ENCODE peak calls at places on chromosomes 1 and 21, in six cellular contexts. Z is H9, T is ovary, A is upper lobe of right lung, X is A549, Q is cardiac muscle cell. V is an unnamed sample.

GRCh38 chr1:194534784-194535183 is 1348.4 kb upstream of the B3GALT2 start:
- DNase-seq in Q (no peak), X (no peak), T (no peak), Z (no peak), A (no peak), V (no peak)

GRCh38 chr1:229316166-229316565 is 26.7 kb downstream of the CCSAP start:
- DNase-seq in Z (no peak), T (no peak), X (no peak), A (no peak), Q (no peak), V (no peak)

GRCh38 chr1:210448293-210448892 is 119.7 kb downstream of the HHAT start:
- DNase-seq in A (no peak), Z (no peak), Q (peak; percentile 70), X (peak; percentile 36), T (no peak), V (no peak)

GRCh38 chr1:18643154-18644012 is 12.7 kb downstream of the PAX7 start:
- DNase-seq in T (no peak), A (no peak), Z (peak; percentile 76), X (no peak), Q (no peak), V (no peak)

GRCh38 chr1:165836664-165837482 is 9.5 kb downstream of the UCK2 start:
- DNase-seq in T (no peak), A (no peak), Q (no peak), Z (no peak), X (no peak), V (no peak)

GRCh38 chr1:235865565-235866206 is 1.0 kb downstream of the LYST start:
- DNase-seq in A (no peak), T (no peak), Q (peak; percentile 18), X (no peak), Z (no peak), V (no peak)

GRCh38 chr1:209707308-209707707 is 2.7 kb downstream of the HSD11B1 start:
- DNase-seq in X (no peak), Z (no peak), T (no peak), A (no peak), Q (no peak), V (no peak)

GRCh38 chr1:68116643-68117235 is 66.3 kb upstream of the DIRAS3 start:
- DNase-seq in Q (peak; percentile 73), Z (no peak), X (peak; percentile 20), T (peak; percentile 75), A (no peak), V (peak; percentile 63)

GRCh38 chr1:169928438-169929209 is 34.9 kb upstream of the SCYL3 start:
- DNase-seq in Q (peak; percentile 70), A (no peak), T (no peak), X (no peak), Z (no peak), V (no peak)

GRCh38 chr1:181347495-181348390 is 135.6 kb upstream of the CACNA1E start:
- DNase-seq in X (no peak), A (no peak), T (no peak), Q (no peak), Z (no peak), V (no peak)

GRCh38 chr1:119711804-119712341 is at the start of gene PHGDH:
- DNase-seq in Q (peak; percentile 96), X (peak; percentile 82), A (peak; percentile 83), T (peak; percentile 77), Z (peak; percentile 87), V (peak; percentile 76)

GRCh38 chr1:196209983-196210382 is 398.3 kb downstream of the KCNT2 start:
- DNase-seq in Q (peak; percentile 86), A (no peak), T (no peak), X (no peak), Z (no peak), V (no peak)

GRCh38 chr1:230866171-230866811 is 2.0 kb downstream of the C1orf198 start:
- DNase-seq in A (no peak), T (no peak), Z (no peak), X (no peak), Q (no peak), V (no peak)

GRCh38 chr1:244075247-244075722 is 24.2 kb downstream of the ZBTB18 start:
- DNase-seq in Q (no peak), T (no peak), Z (no peak), X (no peak), A (no peak), V (no peak)

GRCh38 chr21:33019885-33020557 is 5.7 kb upstream of the OLIG2 start:
- DNase-seq in A (no peak), Z (peak; percentile 51), T (no peak), X (no peak), Q (no peak), V (no peak)

GRCh38 chr1:203528976-203529375 is 35.0 kb downstream of the OPTC start:
- DNase-seq in Z (no peak), Q (no peak), T (no peak), A (peak; percentile 5), X (no peak), V (no peak)

GRCh38 chr1:2788506-2789163 is 12.9 kb downstream of the TTC34 start:
- DNase-seq in Z (no peak), T (no peak), Q (no peak), A (peak; percentile 44), X (no peak), V (no peak)

GRCh38 chr1:192700834-192701271 is 64.9 kb downstream of the RGS13 start:
- DNase-seq in Z (no peak), X (peak; percentile 35), T (no peak), A (no peak), Q (peak; percentile 88), V (no peak)

GRCh38 chr1:234535763-234536515 is 57.0 kb upstream of the TARBP1 start:
- DNase-seq in Z (no peak), Q (peak; percentile 77), A (no peak), T (no peak), X (no peak), V (peak; percentile 65)

GRCh38 chr1:6727535-6727934 is 25.9 kb upstream of the DNAJC11 start:
- DNase-seq in Z (peak; percentile 72), A (peak; percentile 71), Q (peak; percentile 74), T (no peak), X (peak; percentile 36), V (peak; percentile 29)

DNA sequence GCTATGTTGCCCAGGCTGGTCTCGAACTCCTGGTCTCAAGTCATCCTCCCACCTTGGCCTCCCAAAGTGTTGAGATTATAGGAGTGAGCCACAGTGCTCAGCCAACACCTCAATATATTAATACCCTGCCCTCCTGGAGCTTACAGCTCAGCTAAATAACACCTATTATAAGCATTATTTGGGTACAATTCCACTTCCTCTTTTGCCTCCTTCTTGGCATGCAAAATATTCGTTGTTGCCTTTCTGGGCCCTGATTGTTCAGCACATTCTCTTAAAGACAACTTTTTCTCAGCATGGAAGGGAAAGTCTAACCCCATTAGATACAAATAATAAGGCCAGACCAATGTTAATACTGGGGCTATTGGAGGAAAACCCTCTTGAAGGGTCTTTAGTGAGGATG is 2.8 kb downstream of the PAQR7 start:
- DNase-seq in A (no peak), T (no peak), Z (no peak), X (no peak), Q (no peak), V (no peak)
- H3K4me1 ChIP-seq in A (peaks cover 28% of the 10 kb centered on the region), T (peaks cover 33% of the 10 kb centered on the region), Z (peaks cover 2% of the 10 kb centered on the region), X (peaks cover 49% of the 10 kb centered on the region), Q (peaks cover 24% of the 10 kb centered on the region), V (no peaks in the 10 kb centered on the region)

DNA sequence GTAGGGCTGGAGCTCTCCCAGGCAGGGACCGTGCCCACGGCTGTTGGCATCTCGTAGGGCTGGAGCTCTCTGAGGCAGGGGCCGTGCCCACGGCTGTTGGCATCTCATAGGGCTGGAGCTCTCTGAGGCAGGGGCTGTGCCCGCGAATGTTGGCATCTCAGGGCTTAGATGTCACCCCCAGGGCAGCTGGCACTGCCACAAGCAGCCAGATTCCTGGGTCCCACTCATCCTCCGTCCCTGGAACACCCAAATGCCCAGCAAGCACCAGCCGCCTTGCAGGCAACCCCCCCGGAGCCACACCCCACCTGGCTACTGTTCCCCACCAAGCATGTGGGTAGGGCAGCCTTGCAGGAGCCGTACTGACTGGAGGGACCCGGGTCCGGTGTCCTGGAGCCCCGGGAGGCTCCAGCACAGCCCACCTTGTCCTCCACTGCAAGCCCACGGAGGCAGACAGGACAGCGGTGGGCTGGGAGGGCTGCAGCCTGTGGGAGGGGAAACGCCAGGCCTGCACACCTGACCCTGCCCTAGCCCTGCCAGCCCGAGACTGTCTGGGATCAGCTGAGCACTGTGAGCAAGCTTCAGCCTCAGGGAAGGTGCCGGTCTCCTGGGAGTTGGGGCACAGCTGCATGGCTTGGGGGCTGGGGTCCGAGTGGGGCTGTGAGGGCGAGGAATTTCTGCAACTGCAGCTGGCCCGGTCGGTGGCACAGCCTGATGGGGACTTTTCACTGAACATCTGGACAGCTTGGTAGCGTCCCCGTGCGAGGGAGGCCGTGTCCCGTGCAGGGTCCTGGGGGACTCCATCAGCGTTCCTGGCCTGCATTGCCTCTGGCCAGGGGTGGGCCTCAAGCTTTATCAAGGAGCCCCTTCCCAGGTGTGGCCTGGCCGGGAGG is 53.6 kb downstream of the COL18A1 start:
- DNase-seq in X (no peak), Z (no peak), Q (no peak), A (no peak), T (no peak), V (no peak)
- H3K4me1 ChIP-seq in X (peaks cover 15% of the 10 kb centered on the region), Z (no peaks in the 10 kb centered on the region), Q (no peaks in the 10 kb centered on the region), A (peaks cover 4% of the 10 kb centered on the region), T (peaks cover 15% of the 10 kb centered on the region), V (peaks cover 6% of the 10 kb centered on the region)

GRCh38 chr1:110058591-110058990 is 11.9 kb downstream of the ALX3 start:
- DNase-seq in Q (no peak), A (no peak), Z (no peak), X (no peak), T (no peak), V (no peak)

GRCh38 chr1:110059133-110059863 is 11.2 kb downstream of the ALX3 start:
- DNase-seq in A (no peak), Q (peak; percentile 49), T (no peak), Z (no peak), X (no peak), V (no peak)

GRCh38 chr1:110056776-110057175 is 13.7 kb downstream of the ALX3 start:
- DNase-seq in X (no peak), A (no peak), Q (peak; percentile 13), Z (no peak), T (no peak), V (no peak)

GRCh38 chr1:110056284-110056680 is 14.2 kb downstream of the ALX3 start:
- DNase-seq in T (no peak), Z (no peak), Q (no peak), A (no peak), X (no peak), V (no peak)

DNA sequence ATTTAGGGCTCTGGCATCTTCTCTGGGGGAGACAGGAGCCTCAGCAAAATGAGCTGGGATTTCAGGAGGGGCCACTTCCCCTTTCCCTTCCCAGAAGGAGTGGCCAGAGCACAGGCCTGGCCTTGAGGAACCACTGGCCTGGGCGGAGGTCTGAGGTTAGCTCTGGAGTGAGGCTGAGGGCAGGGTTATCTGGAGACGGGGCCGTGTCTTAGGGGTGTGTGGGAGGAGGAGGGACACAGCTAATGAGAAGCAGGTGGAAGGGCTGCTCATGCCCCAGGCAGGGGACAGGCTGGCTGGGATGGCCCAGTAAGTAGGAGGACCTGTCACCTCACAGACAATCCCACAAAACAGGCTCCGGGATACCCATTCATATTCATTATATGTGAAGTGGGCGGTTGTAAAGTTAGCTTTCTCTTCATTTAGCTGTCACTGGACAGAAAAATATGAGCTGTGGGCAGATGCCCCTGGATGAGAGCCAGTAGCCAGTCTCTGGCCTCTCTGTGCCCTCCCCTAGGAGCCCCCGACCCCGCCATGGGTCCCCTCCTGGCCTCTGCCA is 12.4 kb downstream of the ALX3 start:
- DNase-seq in T (no peak), X (no peak), Q (no peak), Z (no peak), A (no peak), V (no peak)
- H3K4me1 ChIP-seq in T (no peaks in the 10 kb centered on the region), X (no peaks in the 10 kb centered on the region), Q (no peaks in the 10 kb centered on the region), Z (no peaks in the 10 kb centered on the region), A (no peaks in the 10 kb centered on the region), V (peaks cover 3% of the 10 kb centered on the region)

GRCh38 chr1:54489627-54490240 is 58.3 kb upstream of the ACOT11 start:
- DNase-seq in Z (no peak), X (no peak), Q (no peak), A (no peak), T (no peak), V (no peak)
- H3K4me1 ChIP-seq in Z (peaks cover 2% of the 10 kb centered on the region), X (peaks cover 10% of the 10 kb centered on the region), Q (peaks cover 26% of the 10 kb centered on the region), A (peaks cover 21% of the 10 kb centered on the region), T (peaks cover 13% of the 10 kb centered on the region), V (peaks cover 10% of the 10 kb centered on the region)